ENCODE peak calls at places on chromosomes 7 and 10, in seven cellular contexts. H is fibroblast of mammary gland; W is stimulated activated CD8-positive, alpha-beta memory T cell treated with anti-CD3 and anti-CD28 coated beads, Interleukin-4, amount 100 ng/mL, for 1 hour; N is amygdala; X is tibial nerve; B is CD8-positive, alpha-beta memory T cell; O is brain microvascular endothelial cell. Q is an unnamed sample.

GRCh38 chr7:153523320-153524015 is 528.7 kb upstream of the DPP6 start:
- DNase-seq in N (no peak), X (no peak), W (no peak), B (no peak), O (no peak), H (no peak), Q (no peak)

GRCh38 chr7:155392726-155393570 is 65.0 kb upstream of the EN2 start:
- DNase-seq in N (no peak), B (no peak), X (no peak), W (no peak), O (no peak), H (no peak), Q (no peak)

GRCh38 chr7:7148799-7149481 is 33.4 kb upstream of the C1GALT1 start:
- DNase-seq in H (no peak), B (no peak), N (no peak), O (no peak), W (no peak), X (no peak), Q (no peak)

GRCh38 chr7:81709836-81710235 is 60.0 kb downstream of the HGF start:
- DNase-seq in N (no peak), H (no peak), O (no peak), X (no peak), W (no peak), B (no peak), Q (no peak)

GRCh38 chr7:123054357-123055133 is 59.0 kb upstream of the TAS2R16 start:
- DNase-seq in O (no peak), B (no peak), H (no peak), N (no peak), W (no peak), X (no peak), Q (no peak)

GRCh38 chr7:120564145-120564544 is 291.2 kb downstream of the KCND2 start:
- DNase-seq in H (no peak), B (no peak), N (no peak), X (no peak), W (no peak), O (no peak), Q (no peak)

GRCh38 chr7:146690987-146691386 is 574.4 kb downstream of the CNTNAP2 start:
- DNase-seq in B (no peak), W (no peak), H (no peak), N (no peak), X (no peak), O (no peak), Q (no peak)

GRCh38 chr10:29714096-29714874 is 79.5 kb upstream of the SVIL start:
- DNase-seq in H (peak; percentile 94), B (no peak), X (no peak), W (no peak), N (no peak), O (peak; percentile 90), Q (no peak)

GRCh38 chr10:43125881-43126731 is 12.1 kb upstream of the CSGALNACT2 start:
- DNase-seq in H (no peak), N (no peak), X (no peak), W (no peak), O (no peak), B (peak; percentile 31), Q (no peak)

GRCh38 chr10:80413152-80413996 is 5.0 kb downstream of the PRXL2A start:
- DNase-seq in N (no peak), W (no peak), H (peak; percentile 62), O (peak; percentile 59), B (no peak), X (no peak), Q (no peak)

GRCh38 chr7:100856871-100857282 is 4.4 kb downstream of the SLC12A9 start:
- DNase-seq in N (no peak), O (no peak), W (no peak), X (no peak), H (no peak), B (no peak), Q (no peak)

Q was measured in chondrocyte.